ENCODE peak calls at places on chromosomes 1 and 21, in eight cellular contexts. Q, E, L, F, X, D, H and W are unnamed samples. For H3K36me3, the result is how much of the 10 kb centered on the place peaks cover.

GRCh38 chr1:905811-906531 is 17.8 kb upstream of the SAMD11 start:
- DNase-seq in D (no peak), L (no peak), F (peak), H (peak), X (peak), E (no peak), Q (peak), W (peak)

GRCh38 chr1:44266400-44267344 is 53.4 kb downstream of the DMAP1 start:
- DNase-seq in D (no peak), H (no peak), L (no peak), X (no peak), Q (no peak), E (no peak), F (no peak), W (no peak)

GRCh38 chr1:91526496-91526895 is 25.8 kb downstream of the CDC7 start:
- DNase-seq in Q (no peak), X (no peak), L (no peak), E (no peak), H (no peak), F (no peak), D (no peak), W (no peak)

GRCh38 chr1:197775282-197776262 is at the start of gene DENND1B:
- DNase-seq in D (peak), H (peak), L (peak), X (peak), Q (peak), F (peak), E (no peak), W (peak)

GRCh38 chr1:109730666-109731065 is 10.2 kb downstream of the GSTM3 start:
- DNase-seq in Q (no peak), X (no peak), H (no peak), L (no peak), F (no peak), E (no peak), D (no peak), W (no peak)

GRCh38 chr1:67738401-67738800 is 53.4 kb downstream of the GADD45A start:
- DNase-seq in E (no peak), Q (no peak), L (peak), D (no peak), X (no peak), F (no peak), H (no peak), W (no peak)

GRCh38 chr21:37986751-37987399 is 70.6 kb upstream of the KCNJ6 start:
- DNase-seq in X (no peak), H (no peak), F (no peak), D (no peak), L (no peak), Q (no peak), E (no peak), W (no peak)

GRCh38 chr1:41919764-41920397 is 1.2 kb upstream of the HIVEP3 start:
- DNase-seq in L (peak), Q (peak), E (no peak), H (no peak), D (no peak), X (no peak), F (peak), W (no peak)

GRCh38 chr1:214404571-214405213 is 123.7 kb downstream of the SMYD2 start:
- DNase-seq in F (no peak), E (no peak), L (no peak), X (no peak), Q (peak), H (no peak), D (peak), W (no peak)

GRCh38 chr1:213570487-213570886 is 417.3 kb upstream of the PROX1 start:
- DNase-seq in H (no peak), F (no peak), E (no peak), X (no peak), Q (no peak), D (no peak), L (no peak), W (no peak)

GRCh38 chr1:9672444-9672843 is 20.9 kb downstream of the PIK3CD start:
- DNase-seq in H (no peak), E (no peak), L (no peak), D (no peak), X (no peak), Q (no peak), F (no peak), W (no peak)

GRCh38 chr1:9675393-9675792 is 23.9 kb downstream of the PIK3CD start:
- DNase-seq in F (no peak), H (no peak), Q (no peak), L (no peak), X (no peak), D (no peak), E (no peak), W (no peak)

GRCh38 chr1:9670085-9670484 is 18.6 kb downstream of the PIK3CD start:
- DNase-seq in H (no peak), L (no peak), F (no peak), D (no peak), Q (no peak), E (no peak), X (no peak), W (no peak)

GRCh38 chr1:9668080-9668479 is 16.5 kb downstream of the PIK3CD start:
- DNase-seq in H (no peak), L (no peak), E (no peak), D (no peak), F (no peak), X (no peak), Q (no peak), W (no peak)

DNA sequence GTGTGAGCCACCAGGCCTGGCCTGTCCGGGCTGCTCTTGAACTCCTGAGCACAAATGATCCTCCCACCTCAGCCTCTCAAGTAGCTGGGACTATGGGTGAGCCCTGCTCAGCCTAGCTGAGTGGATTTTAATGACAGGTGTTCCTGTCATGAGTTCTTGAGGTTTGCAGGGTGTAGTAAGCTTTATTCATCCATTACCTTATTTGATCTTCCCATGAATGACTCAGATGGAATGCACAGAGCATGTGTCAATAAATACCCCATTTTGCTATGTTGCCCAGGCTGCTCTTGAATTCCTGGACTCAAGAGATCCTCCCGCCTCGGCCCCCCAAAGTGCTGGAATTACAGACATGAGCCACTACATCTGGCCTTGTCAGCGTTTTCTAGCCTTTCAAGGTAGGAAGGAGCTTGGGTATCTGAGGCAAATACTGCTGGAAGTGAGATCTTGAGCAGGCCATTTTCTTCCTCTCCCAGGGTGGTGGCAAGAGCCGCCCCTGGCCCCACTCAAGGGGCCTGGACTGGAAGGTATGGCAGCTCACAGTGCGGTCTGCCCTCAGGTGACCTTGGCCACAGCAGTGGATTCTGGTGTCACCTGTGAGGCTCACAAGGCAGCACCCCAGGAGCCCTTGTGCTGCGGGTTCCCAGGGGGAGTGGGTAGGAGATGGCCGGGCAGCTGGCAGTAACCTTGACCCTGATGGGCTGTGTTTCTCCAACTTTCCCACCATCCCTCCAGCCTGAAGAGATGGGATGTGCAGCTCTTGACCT is 20.0 kb downstream of the PIK3CD start:
- DNase-seq in Q (peak), F (no peak), X (no peak), H (no peak), E (peak), D (no peak), L (no peak), W (no peak)
- H3K36me3 ChIP-seq in Q (under half), F (under half), X (under half), H (under half), E (under half), D (under half), L (under half), W (under half)

GRCh38 chr1:51799372-51799771 is 79.2 kb downstream of the NRDC start:
- DNase-seq in X (no peak), Q (no peak), D (no peak), H (no peak), E (no peak), F (no peak), L (peak), W (no peak)
- H3K36me3 ChIP-seq in X (under half), Q (half or more), D (under half), H (half or more), E (under half), F (half or more), L (under half), W (under half)

GRCh38 chr1:226378071-226378470 is 29.8 kb downstream of the PARP1 start:
- DNase-seq in Q (no peak), L (no peak), H (no peak), D (no peak), X (no peak), F (no peak), E (peak), W (no peak)

GRCh38 chr1:226382030-226382429 is 25.9 kb downstream of the PARP1 start:
- DNase-seq in L (no peak), D (no peak), H (no peak), F (no peak), X (no peak), E (no peak), Q (no peak), W (no peak)

GRCh38 chr1:226384717-226385116 is 23.2 kb downstream of the PARP1 start:
- DNase-seq in H (no peak), F (no peak), Q (no peak), D (no peak), E (no peak), L (no peak), X (no peak), W (no peak)

GRCh38 chr1:226384040-226384439 is 23.9 kb downstream of the PARP1 start:
- DNase-seq in Q (no peak), F (no peak), H (no peak), E (no peak), D (no peak), X (no peak), L (no peak), W (no peak)

DNA sequence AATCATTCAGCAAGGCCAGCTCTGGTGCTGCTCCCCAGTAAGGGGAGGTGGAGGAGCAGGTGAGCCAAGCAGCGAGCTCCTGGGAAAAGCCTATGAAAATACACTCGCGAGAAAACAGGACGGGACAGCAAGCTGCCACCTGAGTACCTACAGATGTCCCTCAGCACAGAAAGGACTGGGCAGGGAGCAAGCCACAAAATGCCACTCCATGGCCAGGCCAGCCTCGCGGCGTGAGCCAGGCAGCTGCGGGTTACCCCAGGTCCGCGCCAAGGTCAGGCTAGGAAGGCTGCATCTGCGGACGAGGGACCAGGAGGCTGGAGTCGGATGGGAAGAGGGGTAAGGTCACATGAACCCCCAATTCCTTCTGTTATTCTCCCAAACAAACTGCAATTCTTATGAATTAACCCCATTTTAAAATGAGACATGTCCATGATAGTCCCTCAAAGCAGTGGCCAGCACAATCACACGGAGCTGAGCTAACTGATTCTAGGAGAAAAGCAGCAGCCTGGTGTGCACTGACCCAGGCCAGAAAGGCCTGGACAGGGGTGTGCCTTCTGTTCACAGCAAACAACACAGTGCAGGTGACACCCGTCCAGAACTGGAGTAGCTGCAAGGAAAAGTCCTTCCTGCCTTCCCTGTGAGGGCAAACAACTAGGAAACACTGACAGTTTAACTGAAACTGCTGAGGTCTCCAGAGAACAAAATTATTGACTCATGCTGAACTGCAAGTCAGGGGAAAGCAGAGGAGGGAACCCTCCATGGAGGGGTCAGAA is 26.5 kb downstream of the PARP1 start:
- DNase-seq in E (no peak), X (no peak), H (no peak), Q (no peak), L (no peak), F (no peak), D (no peak), W (no peak)
- H3K36me3 ChIP-seq in E (half or more), X (under half), H (half or more), Q (half or more), L (half or more), F (half or more), D (half or more), W (under half)

GRCh38 chr1:22512873-22513272 is 50.4 kb upstream of the EPHA8 start:
- DNase-seq in E (no peak), L (no peak), X (no peak), D (no peak), Q (no peak), H (no peak), F (no peak), W (no peak)
- H3K36me3 ChIP-seq in E (half or more), L (under half), X (under half), D (under half), Q (half or more), H (half or more), F (half or more), W (under half)

GRCh38 chr21:32340863-32341848 is 42.5 kb downstream of the MRAP start:
- DNase-seq in D (no peak), Q (no peak), F (no peak), H (no peak), L (no peak), X (no peak), E (no peak), W (no peak)
- H3K36me3 ChIP-seq in D (under half), Q (half or more), F (half or more), H (half or more), L (under half), X (under half), E (half or more), W (under half)

GRCh38 chr21:44312716-44313115 is 12.9 kb downstream of the PFKL start:
- DNase-seq in H (no peak), Q (no peak), F (no peak), D (no peak), E (no peak), X (no peak), L (no peak), W (no peak)
- H3K36me3 ChIP-seq in H (half or more), Q (half or more), F (half or more), D (under half), E (under half), X (under half), L (under half), W (under half)

GRCh38 chr1:156211243-156211642 is 1.6 kb upstream of the PMF1 start:
- DNase-seq in F (no peak), L (no peak), E (no peak), D (no peak), Q (no peak), X (no peak), H (no peak), W (no peak)
- H3K36me3 ChIP-seq in F (under half), L (under half), E (under half), D (under half), Q (half or more), X (under half), H (under half), W (under half)

DNA sequence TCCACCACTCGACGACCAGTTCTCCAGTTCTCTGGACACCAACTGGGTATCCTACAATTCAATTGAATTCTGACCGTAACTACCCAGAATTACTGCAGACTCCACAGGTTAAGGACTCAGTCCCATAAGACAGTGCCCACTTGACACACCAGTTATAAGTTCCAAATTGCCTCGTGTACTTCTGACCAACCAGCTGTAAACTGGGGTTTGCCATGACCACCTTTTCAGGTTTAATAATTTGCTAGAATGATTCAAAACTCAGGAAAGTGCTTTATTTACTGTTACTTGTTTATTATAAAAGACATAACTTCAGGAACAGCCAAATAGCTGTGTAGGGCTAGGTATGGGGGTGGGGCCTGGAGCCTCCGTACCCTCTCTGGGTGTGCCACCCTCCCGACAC is 15.3 kb downstream of the NUDC start:
- DNase-seq in F (no peak), L (no peak), X (no peak), D (no peak), E (no peak), H (no peak), Q (no peak), W (no peak)
- H3K36me3 ChIP-seq in F (half or more), L (under half), X (under half), D (under half), E (under half), H (under half), Q (half or more), W (under half)